ENCODE peak calls at places on chromosomes 6 and 20, in eight cellular contexts. One of them, this sample, is unnamed.

GRCh38 chr6:14040042-14040441 is 77.5 kb upstream of the CD83 start:
- DNase-seq in HCT116: no peak
- DNase-seq in heart left ventricle: no peak
- DNase-seq in effector memory CD4-positive, alpha-beta T cell: no peak
- DNase-seq in CD4-positive, alpha-beta T cell: no peak
- DNase-seq in psoas muscle: no peak
- DNase-seq in neural progenitor cell: no peak
- DNase-seq in body of pancreas: no peak
- DNase-seq in this sample: no peak

GRCh38 chr20:50704971-50705370 is 13.6 kb upstream of the RIPOR3 start:
- DNase-seq in HCT116: no peak
- DNase-seq in heart left ventricle: no peak
- DNase-seq in effector memory CD4-positive, alpha-beta T cell: no peak
- DNase-seq in CD4-positive, alpha-beta T cell: no peak
- DNase-seq in psoas muscle: no peak
- DNase-seq in neural progenitor cell: no peak
- DNase-seq in body of pancreas: no peak
- DNase-seq in this sample: no peak

GRCh38 chr20:41052742-41053419 is 24.3 kb downstream of the TOP1 start:
- DNase-seq in HCT116: no peak
- DNase-seq in heart left ventricle: no peak
- DNase-seq in effector memory CD4-positive, alpha-beta T cell: no peak
- DNase-seq in CD4-positive, alpha-beta T cell: no peak
- DNase-seq in psoas muscle: no peak
- DNase-seq in neural progenitor cell: peak; percentile 39
- DNase-seq in body of pancreas: peak; percentile 16
- DNase-seq in this sample: no peak

GRCh38 chr6:37103169-37104039 is 66.5 kb upstream of the PIM1 start:
- DNase-seq in HCT116: no peak
- DNase-seq in heart left ventricle: peak; percentile 78
- DNase-seq in effector memory CD4-positive, alpha-beta T cell: no peak
- DNase-seq in CD4-positive, alpha-beta T cell: peak; percentile 7
- DNase-seq in psoas muscle: peak; percentile 92
- DNase-seq in neural progenitor cell: peak; percentile 54
- DNase-seq in body of pancreas: peak; percentile 97
- DNase-seq in this sample: no peak

GRCh38 chr6:147808631-147809030 is 300.1 kb downstream of the SAMD5 start:
- DNase-seq in HCT116: no peak
- DNase-seq in heart left ventricle: no peak
- DNase-seq in effector memory CD4-positive, alpha-beta T cell: no peak
- DNase-seq in CD4-positive, alpha-beta T cell: no peak
- DNase-seq in psoas muscle: no peak
- DNase-seq in neural progenitor cell: no peak
- DNase-seq in body of pancreas: no peak
- DNase-seq in this sample: no peak

GRCh38 chr20:48180637-48181036 is 395.4 kb upstream of the SULF2 start:
- DNase-seq in HCT116: no peak
- DNase-seq in heart left ventricle: no peak
- DNase-seq in effector memory CD4-positive, alpha-beta T cell: no peak
- DNase-seq in CD4-positive, alpha-beta T cell: no peak
- DNase-seq in psoas muscle: no peak
- DNase-seq in neural progenitor cell: no peak
- DNase-seq in body of pancreas: no peak
- DNase-seq in this sample: no peak

GRCh38 chr6:37221585-37222124 is 35.9 kb upstream of the TBC1D22B start:
- DNase-seq in HCT116: no peak
- DNase-seq in heart left ventricle: no peak
- DNase-seq in effector memory CD4-positive, alpha-beta T cell: no peak
- DNase-seq in CD4-positive, alpha-beta T cell: no peak
- DNase-seq in psoas muscle: no peak
- DNase-seq in neural progenitor cell: no peak
- DNase-seq in body of pancreas: no peak
- DNase-seq in this sample: no peak

GRCh38 chr20:57552471-57552870 is 8.4 kb upstream of the PCK1 start:
- DNase-seq in HCT116: no peak
- DNase-seq in heart left ventricle: no peak
- DNase-seq in effector memory CD4-positive, alpha-beta T cell: no peak
- DNase-seq in CD4-positive, alpha-beta T cell: no peak
- DNase-seq in psoas muscle: no peak
- DNase-seq in neural progenitor cell: no peak
- DNase-seq in body of pancreas: no peak
- DNase-seq in this sample: no peak

GRCh38 chr20:53839423-53840176 is 230.8 kb downstream of the BCAS1 start:
- DNase-seq in HCT116: no peak
- DNase-seq in heart left ventricle: no peak
- DNase-seq in effector memory CD4-positive, alpha-beta T cell: peak; percentile 34
- DNase-seq in CD4-positive, alpha-beta T cell: peak; percentile 58
- DNase-seq in psoas muscle: no peak
- DNase-seq in neural progenitor cell: no peak
- DNase-seq in body of pancreas: peak; percentile 86
- DNase-seq in this sample: no peak

GRCh38 chr6:121639041-121639440 is 203.6 kb downstream of the GJA1 start:
- DNase-seq in HCT116: no peak
- DNase-seq in heart left ventricle: no peak
- DNase-seq in effector memory CD4-positive, alpha-beta T cell: no peak
- DNase-seq in CD4-positive, alpha-beta T cell: no peak
- DNase-seq in psoas muscle: no peak
- DNase-seq in neural progenitor cell: no peak
- DNase-seq in body of pancreas: no peak
- DNase-seq in this sample: no peak

GRCh38 chr6:121633309-121633708 is 197.9 kb downstream of the GJA1 start:
- DNase-seq in HCT116: no peak
- DNase-seq in heart left ventricle: no peak
- DNase-seq in effector memory CD4-positive, alpha-beta T cell: no peak
- DNase-seq in CD4-positive, alpha-beta T cell: no peak
- DNase-seq in psoas muscle: no peak
- DNase-seq in neural progenitor cell: no peak
- DNase-seq in body of pancreas: no peak
- DNase-seq in this sample: no peak

GRCh38 chr6:121641158-121641557 is 205.7 kb downstream of the GJA1 start:
- DNase-seq in HCT116: no peak
- DNase-seq in heart left ventricle: no peak
- DNase-seq in effector memory CD4-positive, alpha-beta T cell: no peak
- DNase-seq in CD4-positive, alpha-beta T cell: no peak
- DNase-seq in psoas muscle: no peak
- DNase-seq in neural progenitor cell: no peak
- DNase-seq in body of pancreas: no peak
- DNase-seq in this sample: no peak

GRCh38 chr6:121630716-121631115 is 195.3 kb downstream of the GJA1 start:
- DNase-seq in HCT116: no peak
- DNase-seq in heart left ventricle: no peak
- DNase-seq in effector memory CD4-positive, alpha-beta T cell: no peak
- DNase-seq in CD4-positive, alpha-beta T cell: no peak
- DNase-seq in psoas muscle: no peak
- DNase-seq in neural progenitor cell: no peak
- DNase-seq in body of pancreas: no peak
- DNase-seq in this sample: no peak

DNA sequence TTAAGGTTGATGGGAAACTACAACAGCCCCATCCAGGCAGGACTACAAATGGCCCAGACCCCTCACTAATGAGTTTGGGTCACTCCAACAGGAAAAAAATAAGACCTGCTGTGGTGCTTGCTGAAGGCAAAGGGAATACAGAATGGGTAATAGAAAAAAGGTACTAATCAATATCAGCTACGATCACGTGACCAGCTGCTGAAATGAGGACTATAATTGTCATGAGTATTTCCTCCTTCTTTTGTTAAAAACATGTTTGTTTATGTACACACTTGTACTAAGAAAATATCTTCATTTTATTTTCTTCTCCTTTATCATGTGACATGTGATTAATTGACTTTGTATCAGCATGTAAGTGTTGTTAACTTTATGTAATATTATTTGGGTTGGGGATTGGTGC is 199.9 kb downstream of the GJA1 start:
- DNase-seq in HCT116: no peak
- DNase-seq in heart left ventricle: no peak
- DNase-seq in effector memory CD4-positive, alpha-beta T cell: no peak
- DNase-seq in CD4-positive, alpha-beta T cell: no peak
- DNase-seq in psoas muscle: no peak
- DNase-seq in neural progenitor cell: no peak
- DNase-seq in body of pancreas: no peak
- DNase-seq in this sample: no peak
- H3K9me3 ChIP-seq in HCT116: no peaks in the 10 kb centered on the region
- H3K9me3 ChIP-seq in heart left ventricle: peaks cover 12% of the 10 kb centered on the region
- H3K9me3 ChIP-seq in effector memory CD4-positive, alpha-beta T cell: no peaks in the 10 kb centered on the region
- H3K9me3 ChIP-seq in CD4-positive, alpha-beta T cell: peaks cover 5% of the 10 kb centered on the region
- H3K9me3 ChIP-seq in psoas muscle: peaks cover 25% of the 10 kb centered on the region
- H3K9me3 ChIP-seq in neural progenitor cell: peaks cover 28% of the 10 kb centered on the region
- H3K9me3 ChIP-seq in body of pancreas: no peaks in the 10 kb centered on the region
- H3K9me3 ChIP-seq in this sample: no peaks in the 10 kb centered on the region

GRCh38 chr6:168281826-168282225 is 37.8 kb downstream of the DACT2 start:
- DNase-seq in HCT116: no peak
- DNase-seq in heart left ventricle: no peak
- DNase-seq in effector memory CD4-positive, alpha-beta T cell: no peak
- DNase-seq in CD4-positive, alpha-beta T cell: no peak
- DNase-seq in psoas muscle: no peak
- DNase-seq in neural progenitor cell: no peak
- DNase-seq in body of pancreas: no peak
- DNase-seq in this sample: no peak
- H3K9me3 ChIP-seq in HCT116: no peaks in the 10 kb centered on the region
- H3K9me3 ChIP-seq in heart left ventricle: no peaks in the 10 kb centered on the region
- H3K9me3 ChIP-seq in effector memory CD4-positive, alpha-beta T cell: no peaks in the 10 kb centered on the region
- H3K9me3 ChIP-seq in CD4-positive, alpha-beta T cell: no peaks in the 10 kb centered on the region
- H3K9me3 ChIP-seq in psoas muscle: no peaks in the 10 kb centered on the region
- H3K9me3 ChIP-seq in neural progenitor cell: no peaks in the 10 kb centered on the region
- H3K9me3 ChIP-seq in body of pancreas: no peaks in the 10 kb centered on the region
- H3K9me3 ChIP-seq in this sample: no peaks in the 10 kb centered on the region

GRCh38 chr6:71726121-71726520 is 160.2 kb upstream of the RIMS1 start:
- DNase-seq in HCT116: no peak
- DNase-seq in heart left ventricle: no peak
- DNase-seq in effector memory CD4-positive, alpha-beta T cell: no peak
- DNase-seq in CD4-positive, alpha-beta T cell: no peak
- DNase-seq in psoas muscle: no peak
- DNase-seq in neural progenitor cell: no peak
- DNase-seq in body of pancreas: no peak
- DNase-seq in this sample: no peak

GRCh38 chr6:71721642-71722041 is 164.7 kb upstream of the RIMS1 start:
- DNase-seq in HCT116: no peak
- DNase-seq in heart left ventricle: peak; percentile 31
- DNase-seq in effector memory CD4-positive, alpha-beta T cell: no peak
- DNase-seq in CD4-positive, alpha-beta T cell: no peak
- DNase-seq in psoas muscle: no peak
- DNase-seq in neural progenitor cell: no peak
- DNase-seq in body of pancreas: no peak
- DNase-seq in this sample: no peak

GRCh38 chr6:71724456-71725180 is 161.7 kb upstream of the RIMS1 start:
- DNase-seq in HCT116: no peak
- DNase-seq in heart left ventricle: no peak
- DNase-seq in effector memory CD4-positive, alpha-beta T cell: no peak
- DNase-seq in CD4-positive, alpha-beta T cell: no peak
- DNase-seq in psoas muscle: no peak
- DNase-seq in neural progenitor cell: no peak
- DNase-seq in body of pancreas: no peak
- DNase-seq in this sample: no peak

GRCh38 chr6:71720705-71721104 is 165.6 kb upstream of the RIMS1 start:
- DNase-seq in HCT116: no peak
- DNase-seq in heart left ventricle: no peak
- DNase-seq in effector memory CD4-positive, alpha-beta T cell: no peak
- DNase-seq in CD4-positive, alpha-beta T cell: no peak
- DNase-seq in psoas muscle: no peak
- DNase-seq in neural progenitor cell: no peak
- DNase-seq in body of pancreas: no peak
- DNase-seq in this sample: no peak
- H3K9me3 ChIP-seq in HCT116: no peaks in the 10 kb centered on the region
- H3K9me3 ChIP-seq in heart left ventricle: no peaks in the 10 kb centered on the region
- H3K9me3 ChIP-seq in effector memory CD4-positive, alpha-beta T cell: no peaks in the 10 kb centered on the region
- H3K9me3 ChIP-seq in CD4-positive, alpha-beta T cell: no peaks in the 10 kb centered on the region
- H3K9me3 ChIP-seq in psoas muscle: no peaks in the 10 kb centered on the region
- H3K9me3 ChIP-seq in neural progenitor cell: no peaks in the 10 kb centered on the region
- H3K9me3 ChIP-seq in body of pancreas: no peaks in the 10 kb centered on the region
- H3K9me3 ChIP-seq in this sample: no peaks in the 10 kb centered on the region

GRCh38 chr6:21437583-21437982 is 156.0 kb upstream of the SOX4 start:
- DNase-seq in HCT116: no peak
- DNase-seq in heart left ventricle: no peak
- DNase-seq in effector memory CD4-positive, alpha-beta T cell: no peak
- DNase-seq in CD4-positive, alpha-beta T cell: no peak
- DNase-seq in psoas muscle: no peak
- DNase-seq in neural progenitor cell: no peak
- DNase-seq in body of pancreas: no peak
- DNase-seq in this sample: no peak
- H3K9me3 ChIP-seq in HCT116: no peaks in the 10 kb centered on the region
- H3K9me3 ChIP-seq in heart left ventricle: no peaks in the 10 kb centered on the region
- H3K9me3 ChIP-seq in effector memory CD4-positive, alpha-beta T cell: no peaks in the 10 kb centered on the region
- H3K9me3 ChIP-seq in CD4-positive, alpha-beta T cell: no peaks in the 10 kb centered on the region
- H3K9me3 ChIP-seq in psoas muscle: no peaks in the 10 kb centered on the region
- H3K9me3 ChIP-seq in neural progenitor cell: no peaks in the 10 kb centered on the region
- H3K9me3 ChIP-seq in body of pancreas: no peaks in the 10 kb centered on the region
- H3K9me3 ChIP-seq in this sample: no peaks in the 10 kb centered on the region

DNA sequence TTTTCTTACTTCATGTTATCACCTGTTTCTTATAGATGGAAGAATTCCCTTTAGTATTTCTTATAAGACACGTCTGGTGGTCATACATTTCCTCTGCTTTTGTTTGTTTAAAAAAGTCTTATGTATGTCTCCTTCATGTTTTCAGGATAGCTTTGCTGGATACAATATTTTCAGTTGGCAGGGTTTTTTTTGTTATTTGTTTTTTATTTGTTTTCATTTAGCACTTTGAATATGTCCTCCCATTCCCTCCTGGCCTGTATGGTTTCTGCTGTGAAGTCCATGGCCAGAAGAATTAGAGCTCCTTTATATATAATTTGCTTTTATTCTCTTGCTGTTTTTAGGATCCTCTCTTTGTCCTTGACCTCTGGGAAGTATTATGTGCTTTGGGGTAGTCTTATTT is 82.7 kb upstream of the RAB32 start:
- DNase-seq in HCT116: no peak
- DNase-seq in heart left ventricle: no peak
- DNase-seq in effector memory CD4-positive, alpha-beta T cell: no peak
- DNase-seq in CD4-positive, alpha-beta T cell: no peak
- DNase-seq in psoas muscle: no peak
- DNase-seq in neural progenitor cell: no peak
- DNase-seq in body of pancreas: no peak
- DNase-seq in this sample: no peak
- H3K9me3 ChIP-seq in HCT116: no peaks in the 10 kb centered on the region
- H3K9me3 ChIP-seq in heart left ventricle: peaks cover 23% of the 10 kb centered on the region
- H3K9me3 ChIP-seq in effector memory CD4-positive, alpha-beta T cell: no peaks in the 10 kb centered on the region
- H3K9me3 ChIP-seq in CD4-positive, alpha-beta T cell: peaks cover 8% of the 10 kb centered on the region
- H3K9me3 ChIP-seq in psoas muscle: peaks cover 19% of the 10 kb centered on the region
- H3K9me3 ChIP-seq in neural progenitor cell: peaks cover 8% of the 10 kb centered on the region
- H3K9me3 ChIP-seq in body of pancreas: no peaks in the 10 kb centered on the region
- H3K9me3 ChIP-seq in this sample: no peaks in the 10 kb centered on the region

GRCh38 chr20:56117350-56117749 is 112.0 kb upstream of the CBLN4 start:
- DNase-seq in HCT116: no peak
- DNase-seq in heart left ventricle: no peak
- DNase-seq in effector memory CD4-positive, alpha-beta T cell: no peak
- DNase-seq in CD4-positive, alpha-beta T cell: no peak
- DNase-seq in psoas muscle: no peak
- DNase-seq in neural progenitor cell: no peak
- DNase-seq in body of pancreas: no peak
- DNase-seq in this sample: no peak
- H3K9me3 ChIP-seq in HCT116: peaks cover 6% of the 10 kb centered on the region
- H3K9me3 ChIP-seq in heart left ventricle: no peaks in the 10 kb centered on the region
- H3K9me3 ChIP-seq in effector memory CD4-positive, alpha-beta T cell: no peaks in the 10 kb centered on the region
- H3K9me3 ChIP-seq in CD4-positive, alpha-beta T cell: no peaks in the 10 kb centered on the region
- H3K9me3 ChIP-seq in psoas muscle: no peaks in the 10 kb centered on the region
- H3K9me3 ChIP-seq in neural progenitor cell: peaks cover 10% of the 10 kb centered on the region
- H3K9me3 ChIP-seq in body of pancreas: no peaks in the 10 kb centered on the region
- H3K9me3 ChIP-seq in this sample: no peaks in the 10 kb centered on the region